ENCODE peak calls at places on chromosomes 1 and 21, in eight cellular contexts. B is stomach; H is heart left ventricle; S is GM23248; N is heart right ventricle; U is effector memory CD4-positive, alpha-beta T cell; K is CD8-positive, alpha-beta T cell; Q is mesenchymal stem cell. J is an unnamed sample.
A peak's percentile ranks its signal among the peaks of the same experiment; 100 is the strongest.

GRCh38 chr1:167110586-167110985 is 16.7 kb downstream of the STYXL2 start:
- DNase-seq in U (no peak), S (no peak), N (no peak), K (no peak), Q (no peak), B (no peak), H (no peak), J (no peak)

GRCh38 chr1:176466514-176466913 is 3.5 kb downstream of the PAPPA2 start:
- DNase-seq in H (no peak), U (no peak), B (no peak), N (no peak), K (no peak), S (peak; percentile 38), Q (no peak), J (peak; percentile 28)

GRCh38 chr1:181858135-181858534 is 203.4 kb downstream of the ZNF648 start:
- DNase-seq in S (no peak), B (no peak), U (no peak), H (no peak), K (no peak), N (no peak), Q (no peak), J (no peak)

GRCh38 chr1:43856188-43856587 is 77.4 kb upstream of the ARTN start:
- DNase-seq in S (no peak), B (no peak), Q (no peak), K (no peak), N (no peak), U (no peak), H (no peak), J (no peak)

GRCh38 chr21:35329940-35330670 is 281.0 kb upstream of the RUNX1 start:
- DNase-seq in S (no peak), H (no peak), K (no peak), N (peak; percentile 32), Q (no peak), B (no peak), U (no peak), J (no peak)

GRCh38 chr21:33931799-33932390 is 16.3 kb upstream of the ATP5PO start:
- DNase-seq in N (no peak), U (peak; percentile 12), Q (peak; percentile 55), H (no peak), K (no peak), S (peak; percentile 56), B (no peak), J (no peak)

GRCh38 chr1:55560246-55560645 is 345.1 kb upstream of the USP24 start:
- DNase-seq in Q (no peak), B (no peak), K (no peak), N (no peak), U (no peak), H (no peak), S (no peak), J (no peak)

GRCh38 chr1:58762806-58763205 is 21.0 kb downstream of the JUN start:
- DNase-seq in B (no peak), K (no peak), S (peak; percentile 72), Q (no peak), U (no peak), H (no peak), N (no peak), J (no peak)

GRCh38 chr1:223695941-223696340 is 16.4 kb upstream of the CAPN2 start:
- DNase-seq in H (no peak), B (no peak), U (no peak), K (no peak), N (no peak), Q (no peak), S (no peak), J (no peak)

GRCh38 chr21:38365521-38365920 is 108.7 kb downstream of the KCNJ15 start:
- DNase-seq in H (no peak), B (no peak), N (no peak), U (no peak), Q (no peak), K (no peak), S (no peak), J (no peak)

GRCh38 chr21:36310016-36310415 is 10.0 kb upstream of the MORC3 start:
- DNase-seq in S (no peak), Q (no peak), B (no peak), H (no peak), U (no peak), N (no peak), K (no peak), J (no peak)

GRCh38 chr1:56881417-56881816 is 26.8 kb downstream of the C8A start:
- DNase-seq in S (no peak), U (no peak), Q (no peak), K (no peak), B (no peak), H (no peak), N (no peak), J (no peak)

GRCh38 chr1:36766481-36766880 is 267.8 kb downstream of the GRIK3 start:
- DNase-seq in K (no peak), N (no peak), H (no peak), Q (no peak), B (no peak), U (no peak), S (no peak), J (no peak)

GRCh38 chr1:247096958-247097357 is 7.2 kb downstream of the ZNF669 start:
- DNase-seq in N (no peak), H (no peak), K (peak; percentile 35), S (no peak), Q (no peak), B (no peak), U (no peak), J (no peak)
- H3K9me3 ChIP-seq in N (no peaks in the 10 kb centered on the region), H (peaks cover 47% of the 10 kb centered on the region), K (peaks cover 44% of the 10 kb centered on the region), S (no peaks in the 10 kb centered on the region), Q (peaks cover 68% of the 10 kb centered on the region), B (peaks cover 53% of the 10 kb centered on the region), U (peaks cover 22% of the 10 kb centered on the region), J (peaks cover 19% of the 10 kb centered on the region)

DNA sequence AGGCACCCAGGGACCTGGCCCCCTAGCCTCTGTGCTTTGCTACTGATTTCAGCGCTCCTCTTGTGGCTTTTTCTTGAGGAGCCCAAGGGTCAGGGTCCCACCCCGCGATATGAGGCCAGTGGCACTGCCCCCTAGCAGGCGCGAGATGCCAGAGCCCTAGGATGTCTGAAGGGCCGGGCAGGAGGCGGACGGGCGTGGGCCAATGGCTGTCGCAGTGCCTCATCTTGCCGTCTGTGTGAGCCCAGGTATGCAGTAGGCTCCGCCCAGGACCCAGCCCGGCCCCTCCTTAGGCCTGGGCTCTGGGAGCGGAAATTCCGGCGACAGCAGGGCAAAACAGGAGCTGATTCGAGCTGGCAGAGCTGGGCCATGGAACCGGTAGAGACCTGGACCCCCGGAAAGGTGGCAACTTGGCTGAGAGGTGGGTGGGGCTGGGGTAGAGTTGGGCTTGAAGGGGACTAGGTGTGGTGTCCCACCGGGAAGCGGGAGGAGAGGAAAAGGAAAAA is at the start of gene CNKSR1:
- DNase-seq in N (no peak), Q (no peak), S (no peak), H (no peak), B (peak; percentile 87), K (no peak), U (no peak), J (no peak)
- H3K4me3 ChIP-seq in N (no peak within 1 kb of the TSS), Q (no peak within 1 kb of the TSS), S (no peak within 1 kb of the TSS), H (no peak within 1 kb of the TSS), B (peak within 1 kb of the TSS; percentile 46), K (no peak within 1 kb of the TSS), U (no peak within 1 kb of the TSS), J (no peak within 1 kb of the TSS)

GRCh38 chr21:10521091-10521598 is at the start of gene TPTE:
- DNase-seq in Q (no peak), N (no peak), B (no peak), H (no peak), S (no peak), U (no peak), K (no peak), J (no peak)
- H3K9me3 ChIP-seq in Q (peaks cover 25% of the 10 kb centered on the region), N (no peaks in the 10 kb centered on the region), B (peaks cover 78% of the 10 kb centered on the region), H (peaks cover 5% of the 10 kb centered on the region), S (no peaks in the 10 kb centered on the region), U (no peaks in the 10 kb centered on the region), K (no peaks in the 10 kb centered on the region), J (peaks cover 12% of the 10 kb centered on the region)

GRCh38 chr1:147384805-147385204 is 142.3 kb downstream of the CHD1L start:
- DNase-seq in H (no peak), Q (no peak), U (no peak), B (no peak), N (no peak), K (no peak), S (no peak), J (no peak)
- H3K4me3 ChIP-seq in H (no peak overlapping the region), Q (no peak overlapping the region), U (no peak overlapping the region), B (no peak overlapping the region), N (no peak overlapping the region), K (no peak overlapping the region), S (no peak overlapping the region), J (no peak overlapping the region)

GRCh38 chr1:247741756-247742155 is 3.3 kb downstream of the OR14K1 start:
- DNase-seq in S (no peak), Q (no peak), U (no peak), H (no peak), K (no peak), N (no peak), B (no peak), J (no peak)

GRCh38 chr1:247748041-247748440 is at the start of gene OR14A2:
- DNase-seq in S (no peak), Q (no peak), K (no peak), H (no peak), N (no peak), U (no peak), B (no peak), J (no peak)

GRCh38 chr1:247746391-247746935 is 1.5 kb downstream of the OR14A2 start:
- DNase-seq in S (no peak), Q (no peak), K (no peak), N (no peak), U (no peak), B (no peak), H (no peak), J (no peak)

GRCh38 chr1:247749870-247750269 is 1.9 kb upstream of the OR14A2 start:
- DNase-seq in N (no peak), S (no peak), K (no peak), U (no peak), H (no peak), Q (no peak), B (no peak), J (no peak)

DNA sequence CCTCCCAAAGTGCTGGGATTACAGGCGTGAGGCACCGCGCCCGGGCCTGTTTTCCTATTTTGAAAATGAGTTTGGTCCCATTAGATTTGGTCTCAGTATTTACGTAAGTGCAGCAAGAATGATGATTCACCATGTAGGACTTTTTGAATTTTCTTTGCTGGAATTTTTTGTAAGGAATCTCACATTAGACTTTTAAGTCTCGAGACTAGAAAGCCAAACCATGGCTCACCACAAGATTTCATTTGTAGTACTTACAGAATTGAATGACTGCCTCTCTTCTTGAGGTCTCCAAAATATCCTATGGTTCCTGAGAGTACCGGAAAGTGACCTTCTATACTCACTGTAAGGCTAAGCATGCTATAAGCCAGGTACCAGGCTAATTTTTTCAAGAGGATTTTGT is 325 bp downstream of the OR14A2 start:
- DNase-seq in K (no peak), U (no peak), B (no peak), H (no peak), Q (peak; percentile 29), N (no peak), S (no peak), J (no peak)
- H3K9me3 ChIP-seq in K (no peaks in the 10 kb centered on the region), U (no peaks in the 10 kb centered on the region), B (peaks cover 24% of the 10 kb centered on the region), H (peaks cover 21% of the 10 kb centered on the region), Q (peaks cover 47% of the 10 kb centered on the region), N (no peaks in the 10 kb centered on the region), S (no peaks in the 10 kb centered on the region), J (no peaks in the 10 kb centered on the region)

J was measured in HAP-1.